ENCODE peak calls at places on chromosomes 1 and 21, in six cellular contexts. One of them, this sample, is unnamed.

GRCh38 chr1:111219466-111220286 is 7.8 kb upstream of the CHI3L2 start:
- DNase-seq in astrocyte of the cerebellum: no peak
- DNase-seq in HT-29: no peak
- DNase-seq in activated CD4-positive, alpha-beta memory T cell treated with anti-CD3 and anti-CD28 coated beads for 36 hours: peak; percentile 75
- DNase-seq in stomach: no peak
- DNase-seq in NAMALWA: peak; percentile 91
- DNase-seq in this sample: no peak

GRCh38 chr21:34061983-34062382 is 11.4 kb upstream of the MRPS6 start:
- DNase-seq in stomach: no peak
- DNase-seq in HT-29: no peak
- DNase-seq in NAMALWA: peak; percentile 81
- DNase-seq in activated CD4-positive, alpha-beta memory T cell treated with anti-CD3 and anti-CD28 coated beads for 36 hours: no peak
- DNase-seq in astrocyte of the cerebellum: no peak
- DNase-seq in this sample: no peak

GRCh38 chr1:197268012-197268411 is at the start of gene CRB1:
- DNase-seq in stomach: no peak
- DNase-seq in NAMALWA: peak; percentile 14
- DNase-seq in activated CD4-positive, alpha-beta memory T cell treated with anti-CD3 and anti-CD28 coated beads for 36 hours: no peak
- DNase-seq in astrocyte of the cerebellum: peak; percentile 3
- DNase-seq in HT-29: no peak
- DNase-seq in this sample: peak; percentile 4

GRCh38 chr1:63892632-63893395 is 119.0 kb downstream of the ROR1 start:
- DNase-seq in NAMALWA: peak; percentile 95
- DNase-seq in stomach: no peak
- DNase-seq in HT-29: no peak
- DNase-seq in astrocyte of the cerebellum: peak; percentile 90
- DNase-seq in activated CD4-positive, alpha-beta memory T cell treated with anti-CD3 and anti-CD28 coated beads for 36 hours: no peak
- DNase-seq in this sample: peak; percentile 26

GRCh38 chr1:34409689-34410229 is 233.1 kb downstream of the C1orf94 start:
- DNase-seq in NAMALWA: no peak
- DNase-seq in activated CD4-positive, alpha-beta memory T cell treated with anti-CD3 and anti-CD28 coated beads for 36 hours: no peak
- DNase-seq in HT-29: no peak
- DNase-seq in astrocyte of the cerebellum: no peak
- DNase-seq in stomach: no peak
- DNase-seq in this sample: no peak

GRCh38 chr1:200627548-200628222 is 7.1 kb upstream of the KIF14 start:
- DNase-seq in astrocyte of the cerebellum: no peak
- DNase-seq in stomach: no peak
- DNase-seq in NAMALWA: no peak
- DNase-seq in HT-29: no peak
- DNase-seq in activated CD4-positive, alpha-beta memory T cell treated with anti-CD3 and anti-CD28 coated beads for 36 hours: no peak
- DNase-seq in this sample: no peak

GRCh38 chr1:44636711-44637589 is 37.3 kb downstream of the TMEM53 start:
- DNase-seq in stomach: no peak
- DNase-seq in astrocyte of the cerebellum: no peak
- DNase-seq in activated CD4-positive, alpha-beta memory T cell treated with anti-CD3 and anti-CD28 coated beads for 36 hours: no peak
- DNase-seq in HT-29: no peak
- DNase-seq in NAMALWA: no peak
- DNase-seq in this sample: peak; percentile 75

GRCh38 chr1:13828454-13829151 is 128.6 kb downstream of the PRDM2 start:
- DNase-seq in activated CD4-positive, alpha-beta memory T cell treated with anti-CD3 and anti-CD28 coated beads for 36 hours: peak; percentile 61
- DNase-seq in HT-29: peak; percentile 61
- DNase-seq in NAMALWA: peak; percentile 55
- DNase-seq in astrocyte of the cerebellum: no peak
- DNase-seq in stomach: peak; percentile 63
- DNase-seq in this sample: no peak

GRCh38 chr1:39895096-39895495 is 6.6 kb downstream of the MYCL start:
- DNase-seq in stomach: no peak
- DNase-seq in astrocyte of the cerebellum: no peak
- DNase-seq in HT-29: no peak
- DNase-seq in NAMALWA: no peak
- DNase-seq in activated CD4-positive, alpha-beta memory T cell treated with anti-CD3 and anti-CD28 coated beads for 36 hours: no peak
- DNase-seq in this sample: no peak

GRCh38 chr1:198175418-198176170 is 18.8 kb downstream of the NEK7 start:
- DNase-seq in NAMALWA: no peak
- DNase-seq in stomach: no peak
- DNase-seq in astrocyte of the cerebellum: no peak
- DNase-seq in activated CD4-positive, alpha-beta memory T cell treated with anti-CD3 and anti-CD28 coated beads for 36 hours: no peak
- DNase-seq in HT-29: no peak
- DNase-seq in this sample: no peak